ENCODE peak calls at places on chromosomes 3 and 15, in ten cellular contexts. One of them, this sample, is unnamed.

GRCh38 chr15:56356616-56357015 is 8.6 kb upstream of the TEX9 start:
- DNase-seq in HAP-1: no peak
- DNase-seq in lower lobe of right lung: no peak
- DNase-seq in right lobe of liver: no peak
- DNase-seq in cardiac muscle cell: peak; percentile 24
- DNase-seq in GM23248: peak; percentile 54
- DNase-seq in left ventricle myocardium inferior: no peak
- DNase-seq in heart right ventricle: no peak
- DNase-seq in uterus: no peak
- DNase-seq in spleen: no peak
- DNase-seq in this sample: peak; percentile 22

GRCh38 chr3:99625237-99625622 is 13.2 kb upstream of the COL8A1 start:
- DNase-seq in HAP-1: no peak
- DNase-seq in lower lobe of right lung: no peak
- DNase-seq in right lobe of liver: no peak
- DNase-seq in cardiac muscle cell: no peak
- DNase-seq in GM23248: no peak
- DNase-seq in left ventricle myocardium inferior: no peak
- DNase-seq in heart right ventricle: no peak
- DNase-seq in uterus: no peak
- DNase-seq in spleen: no peak
- DNase-seq in this sample: no peak

GRCh38 chr3:163916596-163917560 is 1161.4 kb downstream of the SI start:
- DNase-seq in HAP-1: peak; percentile 59
- DNase-seq in lower lobe of right lung: no peak
- DNase-seq in right lobe of liver: no peak
- DNase-seq in cardiac muscle cell: no peak
- DNase-seq in GM23248: no peak
- DNase-seq in left ventricle myocardium inferior: no peak
- DNase-seq in heart right ventricle: no peak
- DNase-seq in uterus: no peak
- DNase-seq in spleen: no peak
- DNase-seq in this sample: no peak

GRCh38 chr3:111725706-111726105 is 130.6 kb upstream of the ZBED2 start:
- DNase-seq in HAP-1: no peak
- DNase-seq in lower lobe of right lung: no peak
- DNase-seq in right lobe of liver: no peak
- DNase-seq in cardiac muscle cell: peak; percentile 71
- DNase-seq in GM23248: no peak
- DNase-seq in left ventricle myocardium inferior: no peak
- DNase-seq in heart right ventricle: no peak
- DNase-seq in uterus: no peak
- DNase-seq in spleen: no peak
- DNase-seq in this sample: no peak

GRCh38 chr15:50744601-50745000 is 20.9 kb downstream of the SPPL2A start:
- DNase-seq in HAP-1: no peak
- DNase-seq in lower lobe of right lung: no peak
- DNase-seq in right lobe of liver: no peak
- DNase-seq in cardiac muscle cell: peak; percentile 50
- DNase-seq in GM23248: peak; percentile 32
- DNase-seq in left ventricle myocardium inferior: no peak
- DNase-seq in heart right ventricle: no peak
- DNase-seq in uterus: no peak
- DNase-seq in spleen: no peak
- DNase-seq in this sample: no peak

GRCh38 chr3:152617609-152618008 is 217.3 kb upstream of the P2RY1 start:
- DNase-seq in HAP-1: no peak
- DNase-seq in lower lobe of right lung: no peak
- DNase-seq in right lobe of liver: no peak
- DNase-seq in cardiac muscle cell: no peak
- DNase-seq in GM23248: no peak
- DNase-seq in left ventricle myocardium inferior: no peak
- DNase-seq in heart right ventricle: no peak
- DNase-seq in uterus: no peak
- DNase-seq in spleen: no peak
- DNase-seq in this sample: no peak

GRCh38 chr3:146142757-146143156 is 18.2 kb downstream of the PLOD2 start:
- DNase-seq in HAP-1: peak; percentile 18
- DNase-seq in lower lobe of right lung: no peak
- DNase-seq in right lobe of liver: no peak
- DNase-seq in cardiac muscle cell: peak; percentile 59
- DNase-seq in GM23248: peak; percentile 60
- DNase-seq in left ventricle myocardium inferior: no peak
- DNase-seq in heart right ventricle: no peak
- DNase-seq in uterus: no peak
- DNase-seq in spleen: no peak
- DNase-seq in this sample: no peak

GRCh38 chr15:101314726-101315125 is 19.7 kb upstream of the SNRPA1 start:
- DNase-seq in HAP-1: no peak
- DNase-seq in lower lobe of right lung: no peak
- DNase-seq in right lobe of liver: no peak
- DNase-seq in cardiac muscle cell: no peak
- DNase-seq in GM23248: no peak
- DNase-seq in left ventricle myocardium inferior: no peak
- DNase-seq in heart right ventricle: no peak
- DNase-seq in uterus: peak; percentile 5
- DNase-seq in spleen: peak; percentile 70
- DNase-seq in this sample: no peak

GRCh38 chr15:51281368-51281967 is 56.9 kb downstream of the CYP19A1 start:
- DNase-seq in HAP-1: peak; percentile 61
- DNase-seq in lower lobe of right lung: peak; percentile 68
- DNase-seq in right lobe of liver: peak; percentile 65
- DNase-seq in cardiac muscle cell: peak; percentile 76
- DNase-seq in GM23248: peak; percentile 79
- DNase-seq in left ventricle myocardium inferior: peak; percentile 67
- DNase-seq in heart right ventricle: peak; percentile 63
- DNase-seq in uterus: no peak
- DNase-seq in spleen: no peak
- DNase-seq in this sample: peak; percentile 50

GRCh38 chr15:62512906-62513305 is 347.8 kb upstream of the C2CD4B start:
- DNase-seq in HAP-1: no peak
- DNase-seq in lower lobe of right lung: no peak
- DNase-seq in right lobe of liver: no peak
- DNase-seq in cardiac muscle cell: no peak
- DNase-seq in GM23248: no peak
- DNase-seq in left ventricle myocardium inferior: no peak
- DNase-seq in heart right ventricle: no peak
- DNase-seq in uterus: no peak
- DNase-seq in spleen: no peak
- DNase-seq in this sample: no peak

GRCh38 chr3:52614689-52615088 is 71.0 kb downstream of the PBRM1 start:
- DNase-seq in HAP-1: no peak
- DNase-seq in lower lobe of right lung: no peak
- DNase-seq in right lobe of liver: no peak
- DNase-seq in cardiac muscle cell: peak; percentile 12
- DNase-seq in GM23248: peak; percentile 19
- DNase-seq in left ventricle myocardium inferior: no peak
- DNase-seq in heart right ventricle: no peak
- DNase-seq in uterus: no peak
- DNase-seq in spleen: no peak
- DNase-seq in this sample: no peak
- H3K36me3 ChIP-seq in HAP-1: peaks cover 21% of the 10 kb centered on the region
- H3K36me3 ChIP-seq in lower lobe of right lung: peaks cover 95% of the 10 kb centered on the region
- H3K36me3 ChIP-seq in right lobe of liver: peaks cover 8% of the 10 kb centered on the region
- H3K36me3 ChIP-seq in cardiac muscle cell: peaks cover 40% of the 10 kb centered on the region
- H3K36me3 ChIP-seq in GM23248: peaks cover 42% of the 10 kb centered on the region
- H3K36me3 ChIP-seq in left ventricle myocardium inferior: peaks cover 95% of the 10 kb centered on the region
- H3K36me3 ChIP-seq in heart right ventricle: peaks cover 100% of the 10 kb centered on the region
- H3K36me3 ChIP-seq in uterus: no peaks in the 10 kb centered on the region
- H3K36me3 ChIP-seq in spleen: peaks cover 100% of the 10 kb centered on the region
- H3K36me3 ChIP-seq in this sample: peaks cover 5% of the 10 kb centered on the region

GRCh38 chr3:66572090-66572632 is 71.3 kb upstream of the LRIG1 start:
- DNase-seq in HAP-1: no peak
- DNase-seq in lower lobe of right lung: no peak
- DNase-seq in right lobe of liver: no peak
- DNase-seq in cardiac muscle cell: no peak
- DNase-seq in GM23248: no peak
- DNase-seq in left ventricle myocardium inferior: no peak
- DNase-seq in heart right ventricle: no peak
- DNase-seq in uterus: no peak
- DNase-seq in spleen: no peak
- DNase-seq in this sample: no peak
- H3K4me3 ChIP-seq in HAP-1: no peak overlapping the region
- H3K4me3 ChIP-seq in lower lobe of right lung: no peak overlapping the region
- H3K4me3 ChIP-seq in right lobe of liver: no peak overlapping the region
- H3K4me3 ChIP-seq in cardiac muscle cell: no peak overlapping the region
- H3K4me3 ChIP-seq in GM23248: no peak overlapping the region
- H3K4me3 ChIP-seq in left ventricle myocardium inferior: no peak overlapping the region
- H3K4me3 ChIP-seq in heart right ventricle: no peak overlapping the region
- H3K4me3 ChIP-seq in uterus: no peak overlapping the region
- H3K4me3 ChIP-seq in spleen: no peak overlapping the region
- H3K4me3 ChIP-seq in this sample: no peak overlapping the region

DNA sequence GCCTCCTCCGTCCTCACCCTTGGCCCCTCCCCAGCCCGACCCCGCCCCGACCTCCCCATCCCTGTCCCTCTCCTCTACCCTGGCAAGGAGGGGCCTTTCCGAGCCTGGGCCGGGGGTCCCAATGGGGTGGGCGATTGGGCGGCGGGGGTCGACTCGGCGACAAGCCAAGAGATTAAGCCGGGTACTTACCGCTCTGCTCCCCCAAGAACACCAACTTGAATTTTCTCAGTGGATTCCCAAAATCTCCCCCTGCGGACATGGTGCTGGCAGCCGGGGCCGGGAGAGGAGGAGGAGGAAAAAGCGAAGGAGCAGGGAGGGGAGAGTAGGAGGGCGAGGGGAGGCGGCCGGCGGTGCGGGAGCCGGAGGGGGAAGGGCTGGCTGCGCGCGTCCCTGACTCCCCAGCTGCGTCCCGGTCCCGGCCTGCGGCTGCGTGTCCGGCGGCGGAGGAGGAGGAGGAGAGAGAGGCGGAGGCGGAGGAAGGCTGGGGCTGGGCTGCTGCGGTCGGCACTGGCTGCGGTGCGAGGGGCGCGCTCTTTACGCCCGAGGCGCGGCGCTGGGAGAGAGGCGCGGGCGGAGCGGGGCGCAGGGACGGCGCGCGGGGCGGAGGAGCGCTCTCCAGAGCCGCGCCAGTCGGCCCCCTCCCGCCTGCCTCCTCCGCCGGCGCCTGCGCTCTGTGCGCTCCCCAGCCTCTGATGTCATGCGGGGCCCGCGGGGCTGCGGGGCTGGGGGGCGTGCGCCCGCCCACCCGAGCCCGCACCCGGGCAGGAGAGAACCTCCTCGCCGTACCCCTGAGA is at the start of gene RAB6B:
- DNase-seq in HAP-1: peak; percentile 70
- DNase-seq in lower lobe of right lung: peak; percentile 46
- DNase-seq in right lobe of liver: no peak
- DNase-seq in cardiac muscle cell: peak; percentile 50
- DNase-seq in GM23248: peak; percentile 81
- DNase-seq in left ventricle myocardium inferior: peak; percentile 53
- DNase-seq in heart right ventricle: peak; percentile 64
- DNase-seq in uterus: no peak
- DNase-seq in spleen: no peak
- DNase-seq in this sample: no peak
- H3K27me3 ChIP-seq in HAP-1: no peaks in the 10 kb centered on the region
- H3K27me3 ChIP-seq in lower lobe of right lung: peaks cover 22% of the 10 kb centered on the region
- H3K27me3 ChIP-seq in right lobe of liver: no peaks in the 10 kb centered on the region
- H3K27me3 ChIP-seq in cardiac muscle cell: peaks cover 90% of the 10 kb centered on the region
- H3K27me3 ChIP-seq in GM23248: peaks cover 15% of the 10 kb centered on the region
- H3K27me3 ChIP-seq in left ventricle myocardium inferior: peaks cover 22% of the 10 kb centered on the region
- H3K27me3 ChIP-seq in heart right ventricle: peaks cover 18% of the 10 kb centered on the region
- H3K27me3 ChIP-seq in uterus: no peaks in the 10 kb centered on the region
- H3K27me3 ChIP-seq in spleen: peaks cover 27% of the 10 kb centered on the region
- H3K27me3 ChIP-seq in this sample: peaks cover 31% of the 10 kb centered on the region

GRCh38 chr3:11556851-11557644 is 86.7 kb downstream of the VGLL4 start:
- DNase-seq in HAP-1: no peak
- DNase-seq in lower lobe of right lung: peak; percentile 37
- DNase-seq in right lobe of liver: no peak
- DNase-seq in cardiac muscle cell: peak; percentile 89
- DNase-seq in GM23248: peak; percentile 94
- DNase-seq in left ventricle myocardium inferior: peak; percentile 62
- DNase-seq in heart right ventricle: peak; percentile 46
- DNase-seq in uterus: peak; percentile 90
- DNase-seq in spleen: no peak
- DNase-seq in this sample: no peak

GRCh38 chr3:11555211-11555782 is 88.4 kb downstream of the VGLL4 start:
- DNase-seq in HAP-1: no peak
- DNase-seq in lower lobe of right lung: peak; percentile 39
- DNase-seq in right lobe of liver: no peak
- DNase-seq in cardiac muscle cell: no peak
- DNase-seq in GM23248: no peak
- DNase-seq in left ventricle myocardium inferior: peak; percentile 9
- DNase-seq in heart right ventricle: no peak
- DNase-seq in uterus: no peak
- DNase-seq in spleen: peak; percentile 65
- DNase-seq in this sample: no peak

GRCh38 chr3:11554666-11555065 is 89.0 kb downstream of the VGLL4 start:
- DNase-seq in HAP-1: no peak
- DNase-seq in lower lobe of right lung: peak; percentile 20
- DNase-seq in right lobe of liver: no peak
- DNase-seq in cardiac muscle cell: no peak
- DNase-seq in GM23248: no peak
- DNase-seq in left ventricle myocardium inferior: peak; percentile 5
- DNase-seq in heart right ventricle: no peak
- DNase-seq in uterus: no peak
- DNase-seq in spleen: no peak
- DNase-seq in this sample: no peak

GRCh38 chr3:11555823-11556222 is 87.9 kb downstream of the VGLL4 start:
- DNase-seq in HAP-1: no peak
- DNase-seq in lower lobe of right lung: peak; percentile 24
- DNase-seq in right lobe of liver: no peak
- DNase-seq in cardiac muscle cell: no peak
- DNase-seq in GM23248: no peak
- DNase-seq in left ventricle myocardium inferior: peak; percentile 10
- DNase-seq in heart right ventricle: no peak
- DNase-seq in uterus: no peak
- DNase-seq in spleen: no peak
- DNase-seq in this sample: no peak

GRCh38 chr3:11556234-11556633 is 87.5 kb downstream of the VGLL4 start:
- DNase-seq in HAP-1: no peak
- DNase-seq in lower lobe of right lung: peak; percentile 43
- DNase-seq in right lobe of liver: no peak
- DNase-seq in cardiac muscle cell: no peak
- DNase-seq in GM23248: no peak
- DNase-seq in left ventricle myocardium inferior: peak; percentile 19
- DNase-seq in heart right ventricle: no peak
- DNase-seq in uterus: no peak
- DNase-seq in spleen: no peak
- DNase-seq in this sample: no peak
- H3K36me3 ChIP-seq in HAP-1: peaks cover 4% of the 10 kb centered on the region
- H3K36me3 ChIP-seq in lower lobe of right lung: peaks cover 49% of the 10 kb centered on the region
- H3K36me3 ChIP-seq in right lobe of liver: peaks cover 4% of the 10 kb centered on the region
- H3K36me3 ChIP-seq in cardiac muscle cell: peaks cover 23% of the 10 kb centered on the region
- H3K36me3 ChIP-seq in GM23248: peaks cover 6% of the 10 kb centered on the region
- H3K36me3 ChIP-seq in left ventricle myocardium inferior: peaks cover 25% of the 10 kb centered on the region
- H3K36me3 ChIP-seq in heart right ventricle: peaks cover 39% of the 10 kb centered on the region
- H3K36me3 ChIP-seq in uterus: no peaks in the 10 kb centered on the region
- H3K36me3 ChIP-seq in spleen: peaks cover 90% of the 10 kb centered on the region
- H3K36me3 ChIP-seq in this sample: peaks cover 22% of the 10 kb centered on the region

DNA sequence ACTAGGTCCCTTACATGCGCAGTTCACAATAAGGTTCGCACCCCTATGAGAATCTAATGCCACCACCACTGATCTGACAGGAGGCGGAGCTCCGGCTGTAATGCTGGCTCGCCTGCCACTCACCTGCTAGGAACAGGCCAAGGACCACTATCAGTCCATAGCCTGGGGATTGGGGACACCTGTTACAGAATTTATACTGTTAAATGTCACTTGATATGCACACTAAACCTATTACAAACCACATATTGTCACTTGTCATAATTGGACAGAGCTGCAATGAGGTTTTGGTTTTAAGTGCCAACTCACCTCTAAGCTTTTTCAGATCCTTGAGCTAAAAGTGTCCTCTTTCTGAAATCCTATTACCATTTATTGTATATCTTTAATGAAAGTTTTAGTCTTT is 507.9 kb upstream of the TPRG1 start:
- DNase-seq in HAP-1: no peak
- DNase-seq in lower lobe of right lung: no peak
- DNase-seq in right lobe of liver: no peak
- DNase-seq in cardiac muscle cell: no peak
- DNase-seq in GM23248: no peak
- DNase-seq in left ventricle myocardium inferior: no peak
- DNase-seq in heart right ventricle: no peak
- DNase-seq in uterus: no peak
- DNase-seq in spleen: no peak
- DNase-seq in this sample: no peak
- H3K4me3 ChIP-seq in HAP-1: no peak overlapping the region
- H3K4me3 ChIP-seq in lower lobe of right lung: no peak overlapping the region
- H3K4me3 ChIP-seq in right lobe of liver: no peak overlapping the region
- H3K4me3 ChIP-seq in cardiac muscle cell: no peak overlapping the region
- H3K4me3 ChIP-seq in GM23248: no peak overlapping the region
- H3K4me3 ChIP-seq in left ventricle myocardium inferior: no peak overlapping the region
- H3K4me3 ChIP-seq in heart right ventricle: no peak overlapping the region
- H3K4me3 ChIP-seq in uterus: no peak overlapping the region
- H3K4me3 ChIP-seq in spleen: no peak overlapping the region
- H3K4me3 ChIP-seq in this sample: no peak overlapping the region